ENCODE peak calls at places on chromosomes 5 and 9, in nine cellular contexts. A is dorsolateral prefrontal cortex; Z is endothelial cell of umbilical vein; W is CD4-positive, alpha-beta memory T cell; R is A549; E is H1; T is fibroblast of lung; H is psoas muscle; J is endodermal cell. N is an unnamed sample.

GRCh38 chr5:37703841-37704241 is 136.0 kb downstream of the GDNF start:
- DNase-seq in W (no peak), H (no peak), T (peak), A (no peak), Z (peak), J (no peak), R (no peak), E (no peak), N (no peak)

GRCh38 chr5:35908814-35909213 is 29.6 kb downstream of the CAPSL start:
- DNase-seq in A (no peak), R (no peak), E (no peak), J (peak), H (no peak), T (no peak), W (no peak), Z (no peak), N (no peak)

GRCh38 chr9:84493284-84493947 is 152.9 kb upstream of the SLC28A3 start:
- DNase-seq in T (no peak), A (no peak), W (no peak), E (no peak), J (peak), R (no peak), H (no peak), Z (no peak), N (no peak)

GRCh38 chr9:36867672-36868471 is 166.2 kb downstream of the PAX5 start:
- DNase-seq in W (no peak), J (no peak), R (peak), Z (no peak), H (no peak), E (no peak), A (no peak), T (no peak), N (no peak)

GRCh38 chr5:90548069-90548593 is 10.5 kb upstream of the ADGRV1 start:
- DNase-seq in Z (no peak), E (no peak), J (no peak), W (no peak), R (peak), H (no peak), T (no peak), A (no peak), N (no peak)

GRCh38 chr9:77945798-77946197 is 85.8 kb downstream of the GNAQ start:
- DNase-seq in A (no peak), E (no peak), R (no peak), J (no peak), H (no peak), Z (peak), T (no peak), W (no peak), N (no peak)

GRCh38 chr9:124390812-124391658 is 24.2 kb downstream of the PSMB7 start:
- DNase-seq in A (no peak), J (no peak), E (no peak), Z (peak), R (peak), W (no peak), T (peak), H (no peak), N (no peak)

GRCh38 chr5:19853616-19854240 is 134.3 kb downstream of the CDH18 start:
- DNase-seq in R (no peak), E (no peak), W (no peak), J (no peak), T (peak), Z (no peak), H (no peak), A (no peak), N (no peak)

GRCh38 chr5:32092938-32093812 is 80.9 kb downstream of the GOLPH3 start:
- DNase-seq in A (no peak), Z (peak), R (peak), E (peak), J (peak), T (peak), H (no peak), W (peak), N (no peak)

GRCh38 chr5:141186897-141187512 is at the start of gene PCDHB9:
- DNase-seq in E (no peak), W (peak), H (no peak), Z (peak), R (peak), A (no peak), J (peak), T (peak), N (no peak)

GRCh38 chr5:136907371-136907770 is 542.0 kb upstream of the TRPC7 start:
- DNase-seq in W (no peak), A (no peak), E (no peak), H (no peak), T (no peak), J (peak), R (no peak), Z (no peak), N (no peak)

GRCh38 chr9:127693143-127693542 is 13.6 kb upstream of the CFAP157 start:
- DNase-seq in H (no peak), T (no peak), E (no peak), Z (no peak), J (no peak), A (no peak), W (no peak), R (no peak), N (no peak)

GRCh38 chr5:96093890-96094381 is 132.3 kb upstream of the ELL2 start:
- DNase-seq in J (no peak), T (no peak), A (no peak), W (no peak), H (no peak), Z (no peak), R (peak), E (no peak), N (no peak)

GRCh38 chr5:1345876-1346626 is 1.2 kb upstream of the CLPTM1L start:
- DNase-seq in T (no peak), A (no peak), Z (no peak), H (no peak), J (no peak), W (no peak), R (no peak), E (no peak), N (peak)
- H3K27ac ChIP-seq in T (peak), A (no peak), Z (no peak), H (peak), J (no peak), W (peak), R (peak), E (no peak), N (no peak)

DNA sequence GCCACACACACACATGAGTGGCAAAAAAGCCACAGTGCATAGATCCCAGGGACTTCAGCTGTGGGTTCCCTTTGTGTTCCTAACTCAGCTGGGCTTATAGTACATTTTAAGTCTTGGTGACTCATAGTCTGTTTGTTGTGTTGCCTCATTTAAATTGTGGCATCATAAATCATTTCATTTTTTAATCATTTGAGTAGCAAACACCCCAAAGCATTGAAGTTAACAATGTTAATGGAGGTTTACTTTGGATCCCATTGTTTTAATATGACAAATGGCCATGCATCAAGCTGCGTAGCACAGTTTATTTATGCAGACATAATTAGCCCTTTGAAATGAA is 36.1 kb downstream of the PRDM6 start:
- DNase-seq in R (no peak), H (no peak), E (no peak), T (peak), Z (no peak), J (no peak), W (no peak), A (no peak), N (no peak)
- H3K27ac ChIP-seq in R (no peak), H (no peak), E (no peak), T (no peak), Z (no peak), J (no peak), W (no peak), A (no peak), N (peak)

GRCh38 chr9:76897804-76898525 is 7.9 kb downstream of the PRUNE2 start:
- DNase-seq in A (no peak), J (no peak), W (no peak), Z (no peak), H (no peak), R (no peak), E (no peak), T (no peak), N (no peak)
- H3K27ac ChIP-seq in A (no peak), J (no peak), W (no peak), Z (no peak), H (no peak), R (no peak), E (no peak), T (no peak), N (no peak)

GRCh38 chr5:173331287-173331686 is 3.1 kb upstream of the STC2 start:
- DNase-seq in R (no peak), T (no peak), J (no peak), W (no peak), E (no peak), Z (no peak), H (no peak), A (no peak), N (no peak)
- H3K27ac ChIP-seq in R (peak), T (no peak), J (no peak), W (no peak), E (no peak), Z (no peak), H (no peak), A (no peak), N (no peak)

GRCh38 chr9:120481842-120482241 is 98.1 kb downstream of the CDK5RAP2 start:
- DNase-seq in A (no peak), T (no peak), W (no peak), R (no peak), H (no peak), J (no peak), E (no peak), Z (no peak), N (no peak)
- H3K27ac ChIP-seq in A (no peak), T (no peak), W (no peak), R (no peak), H (peak), J (no peak), E (no peak), Z (no peak), N (no peak)